ENCODE peak calls at places on chromosome 15, in ten cellular contexts. I is breast epithelium; B is astrocyte of the spinal cord; P is CD8-positive, alpha-beta T cell; O is upper lobe of right lung; T is mucosa of descending colon; S is right lobe of liver; R is fibroblast of pulmonary artery; W is A549; K is dorsolateral prefrontal cortex. D is an unnamed sample.

GRCh38 chr15:62035256-62035908 is 24.9 kb downstream of the VPS13C start:
- DNase-seq in P (no peak), B (peak), O (no peak), R (peak), T (no peak), I (no peak), S (no peak), K (no peak), W (no peak), D (peak)

GRCh38 chr15:71683401-71684274 is 126.7 kb upstream of the NR2E3 start:
- DNase-seq in P (no peak), R (peak), W (no peak), T (no peak), O (no peak), S (no peak), K (no peak), I (no peak), B (no peak), D (no peak)

GRCh38 chr15:72005483-72005882 is 112.5 kb downstream of the MYO9A start:
- DNase-seq in P (no peak), R (no peak), O (no peak), K (no peak), S (no peak), W (no peak), B (no peak), I (no peak), T (no peak), D (no peak)

GRCh38 chr15:74683758-74684157 is 12.1 kb downstream of the EDC3 start:
- DNase-seq in W (no peak), S (no peak), T (no peak), P (no peak), O (no peak), K (no peak), I (no peak), B (no peak), R (no peak), D (no peak)

GRCh38 chr15:66400351-66400774 is 13.7 kb downstream of the MAP2K1 start:
- DNase-seq in K (no peak), W (no peak), I (no peak), R (no peak), O (no peak), P (no peak), T (no peak), B (peak), S (no peak), D (no peak)

GRCh38 chr15:91942676-91943417 is 89.3 kb downstream of the SLCO3A1 start:
- DNase-seq in K (no peak), T (peak), W (peak), I (peak), R (peak), O (peak), S (peak), P (peak), B (peak), D (peak)

GRCh38 chr15:75354454-75354853 is 7.6 kb downstream of the NEIL1 start:
- DNase-seq in W (no peak), K (peak), R (no peak), P (no peak), T (no peak), O (no peak), B (no peak), I (no peak), S (no peak), D (no peak)

GRCh38 chr15:27222479-27222878 is 251.5 kb downstream of the GABRG3 start:
- DNase-seq in T (no peak), W (peak), R (no peak), I (no peak), B (peak), O (no peak), S (no peak), K (no peak), P (no peak), D (no peak)

GRCh38 chr15:74869726-74870407 is 3.3 kb downstream of the SCAMP2 start:
- DNase-seq in W (no peak), B (no peak), I (no peak), K (peak), O (peak), P (no peak), S (peak), R (peak), T (peak), D (no peak)

GRCh38 chr15:64843996-64844395 is 2.3 kb downstream of the PLEKHO2 start:
- DNase-seq in S (no peak), P (no peak), T (no peak), I (no peak), O (no peak), W (no peak), B (no peak), K (no peak), R (no peak), D (no peak)

GRCh38 chr15:48317221-48317620 is 14.0 kb upstream of the DUT start:
- DNase-seq in T (no peak), S (no peak), I (no peak), O (no peak), B (no peak), R (no peak), P (no peak), K (no peak), W (no peak), D (no peak)

GRCh38 chr15:40565333-40566238 is 744 bp upstream of the CCDC32 start:
- DNase-seq in S (no peak), P (no peak), I (no peak), B (no peak), K (no peak), W (no peak), O (no peak), T (no peak), R (no peak), D (no peak)

GRCh38 chr15:98025237-98025636 is 64.7 kb downstream of the ARRDC4 start:
- DNase-seq in K (no peak), O (no peak), S (no peak), I (no peak), R (peak), W (no peak), B (no peak), T (no peak), P (no peak), D (peak)

GRCh38 chr15:73724211-73724610 is 28.9 kb downstream of the INSYN1 start:
- DNase-seq in T (no peak), W (no peak), S (no peak), K (no peak), R (no peak), B (no peak), P (no peak), O (no peak), I (no peak), D (no peak)

GRCh38 chr15:80404719-80405553 is 754 bp downstream of the ARNT2 start:
- DNase-seq in W (peak), T (peak), B (peak), K (peak), P (no peak), S (no peak), R (no peak), I (no peak), O (peak), D (no peak)

GRCh38 chr15:22846073-22846472 is 7.6 kb downstream of the NIPA2 start:
- DNase-seq in I (no peak), O (no peak), W (no peak), K (no peak), S (no peak), R (no peak), T (no peak), P (no peak), B (no peak), D (no peak)

GRCh38 chr15:48845123-48845522 is 32.8 kb upstream of the EID1 start:
- DNase-seq in P (no peak), B (no peak), T (no peak), W (no peak), R (no peak), I (no peak), O (no peak), S (no peak), K (no peak), D (no peak)

GRCh38 chr15:63510548-63510940 is 6.2 kb downstream of the USP3 start:
- DNase-seq in R (no peak), B (no peak), S (no peak), W (no peak), O (no peak), I (no peak), P (no peak), K (no peak), T (no peak), D (no peak)

GRCh38 chr15:25620466-25620865 is 181.6 kb upstream of the UBE3A start:
- DNase-seq in T (no peak), K (no peak), O (no peak), P (no peak), S (no peak), I (no peak), B (no peak), R (no peak), W (no peak), D (no peak)

GRCh38 chr15:94100814-94101213 is 130.5 kb upstream of the MCTP2 start:
- DNase-seq in I (no peak), R (no peak), T (no peak), B (no peak), S (no peak), P (no peak), W (no peak), O (no peak), K (no peak), D (no peak)

GRCh38 chr15:64749999-64750657 is 25.3 kb downstream of the RBPMS2 start:
- DNase-seq in S (no peak), B (no peak), I (no peak), P (no peak), R (peak), O (no peak), W (peak), K (no peak), T (no peak), D (no peak)

GRCh38 chr15:28896944-28897343 is 11.2 kb downstream of the APBA2 start:
- DNase-seq in O (no peak), S (no peak), B (peak), P (no peak), K (no peak), T (no peak), R (peak), I (no peak), W (no peak), D (peak)

GRCh38 chr15:51030649-51031316 is 63.9 kb downstream of the TNFAIP8L3 start:
- DNase-seq in K (no peak), R (peak), B (peak), W (peak), O (no peak), S (no peak), T (no peak), P (no peak), I (no peak), D (no peak)

GRCh38 chr15:82047493-82048446 is 2.0 kb upstream of the MEX3B start:
- DNase-seq in B (peak), K (no peak), S (no peak), O (no peak), R (peak), I (no peak), T (no peak), P (no peak), W (peak), D (peak)

GRCh38 chr15:59138243-59138642 is 33.3 kb downstream of the CCNB2 start:
- DNase-seq in W (peak), R (peak), S (peak), I (no peak), T (peak), K (no peak), O (peak), B (peak), P (peak), D (no peak)

GRCh38 chr15:25474251-25474650 is 35.4 kb upstream of the UBE3A start:
- DNase-seq in W (no peak), K (no peak), S (no peak), T (no peak), P (no peak), O (no peak), I (no peak), R (no peak), B (no peak), D (no peak)

GRCh38 chr15:94026458-94026967 is 204.8 kb upstream of the MCTP2 start:
- DNase-seq in B (peak), T (no peak), P (no peak), R (peak), W (no peak), I (no peak), K (no peak), S (no peak), O (no peak), D (peak)

DNA sequence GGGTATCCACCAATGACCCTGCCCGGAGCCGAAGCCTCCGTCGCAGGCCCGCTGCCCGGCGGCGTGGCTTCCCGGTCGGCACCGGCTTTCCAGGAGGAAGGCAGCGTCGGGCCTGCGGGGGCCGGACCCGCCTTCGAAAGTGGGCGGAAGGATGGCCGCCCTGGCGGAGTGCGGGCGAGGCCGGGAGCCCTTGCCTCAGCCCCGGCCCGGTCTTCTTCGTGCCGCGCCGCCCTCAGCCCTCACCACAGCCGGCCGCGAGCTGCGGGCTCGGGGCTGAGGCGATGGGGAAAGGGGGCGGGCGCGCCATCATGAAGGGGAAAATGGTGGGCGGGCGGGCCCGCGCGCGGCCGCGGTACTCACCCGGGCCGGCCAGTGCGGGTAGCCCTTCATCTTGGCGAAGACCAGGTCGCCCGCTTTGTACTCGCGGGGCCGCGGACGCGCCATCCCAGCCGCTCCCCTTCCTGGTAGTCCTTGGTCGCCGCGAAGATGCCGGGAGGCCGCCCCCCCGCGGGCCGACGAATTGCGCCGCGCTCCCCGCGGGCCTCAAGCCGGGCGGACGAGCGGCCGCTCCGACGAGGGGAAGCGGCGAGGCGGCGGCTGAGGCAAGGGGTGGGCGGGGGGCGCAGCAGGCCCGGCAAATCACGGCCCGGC is 527 bp downstream of the HDGFL3 start:
- DNase-seq in O (peak), B (peak), T (peak), K (no peak), R (peak), P (no peak), S (peak), I (no peak), W (peak), D (no peak)
- H3K4me3 ChIP-seq in O (peak), B (peak), T (peak), K (peak), R (peak), P (peak), S (peak), I (peak), W (peak), D (peak)

GRCh38 chr15:33160054-33160453 is 34.5 kb downstream of the FMN1 start:
- DNase-seq in K (no peak), P (no peak), S (no peak), T (no peak), R (no peak), O (no peak), W (no peak), I (no peak), B (peak), D (no peak)
- TF ChIP-seq CTCF in K (peak), P (no peak), S (no peak), T (no peak), R (no peak), O (no peak), W (no peak), I (no peak), B (peak), D (peak)

DNA sequence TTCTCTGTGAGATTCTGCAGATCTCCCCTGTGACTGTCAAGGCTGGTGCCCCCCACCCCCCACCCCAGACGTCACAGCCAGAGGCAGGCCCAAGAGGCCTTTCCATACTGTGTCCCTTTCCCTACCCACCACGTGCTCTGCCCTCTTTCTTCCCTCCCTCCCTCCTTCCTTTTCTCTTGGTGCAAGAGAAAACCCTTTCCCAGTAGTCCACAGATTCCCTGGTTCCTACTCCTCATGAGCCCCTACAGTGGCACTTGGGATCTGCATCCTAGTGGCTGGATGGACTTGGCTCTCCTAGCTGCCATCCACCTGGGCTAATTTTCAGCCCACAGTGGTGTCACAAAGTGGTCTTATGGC is 35.1 kb downstream of the KLF13 start:
- DNase-seq in R (peak), T (peak), P (no peak), I (no peak), K (no peak), O (no peak), B (no peak), W (no peak), S (peak), D (no peak)
- H3K4me3 ChIP-seq in R (no peak), T (no peak), P (peak), I (no peak), K (no peak), O (no peak), B (no peak), W (no peak), S (no peak), D (no peak)

GRCh38 chr15:68429691-68430470 is 2.1 kb downstream of the ITGA11 start:
- DNase-seq in R (no peak), W (no peak), S (no peak), I (no peak), P (no peak), T (no peak), B (no peak), K (no peak), O (no peak), D (no peak)

GRCh38 chr15:68432665-68433064 is 702 bp upstream of the ITGA11 start:
- DNase-seq in S (no peak), K (no peak), P (no peak), R (no peak), I (no peak), O (no peak), T (no peak), W (no peak), B (no peak), D (no peak)

GRCh38 chr15:68431792-68432401 is at the start of gene ITGA11:
- DNase-seq in I (no peak), W (peak), S (no peak), T (peak), P (no peak), B (peak), K (no peak), O (peak), R (peak), D (no peak)

GRCh38 chr15:68430471-68431036 is 1.4 kb downstream of the ITGA11 start:
- DNase-seq in B (no peak), K (no peak), I (no peak), P (no peak), R (no peak), S (no peak), O (no peak), T (no peak), W (no peak), D (no peak)

DNA sequence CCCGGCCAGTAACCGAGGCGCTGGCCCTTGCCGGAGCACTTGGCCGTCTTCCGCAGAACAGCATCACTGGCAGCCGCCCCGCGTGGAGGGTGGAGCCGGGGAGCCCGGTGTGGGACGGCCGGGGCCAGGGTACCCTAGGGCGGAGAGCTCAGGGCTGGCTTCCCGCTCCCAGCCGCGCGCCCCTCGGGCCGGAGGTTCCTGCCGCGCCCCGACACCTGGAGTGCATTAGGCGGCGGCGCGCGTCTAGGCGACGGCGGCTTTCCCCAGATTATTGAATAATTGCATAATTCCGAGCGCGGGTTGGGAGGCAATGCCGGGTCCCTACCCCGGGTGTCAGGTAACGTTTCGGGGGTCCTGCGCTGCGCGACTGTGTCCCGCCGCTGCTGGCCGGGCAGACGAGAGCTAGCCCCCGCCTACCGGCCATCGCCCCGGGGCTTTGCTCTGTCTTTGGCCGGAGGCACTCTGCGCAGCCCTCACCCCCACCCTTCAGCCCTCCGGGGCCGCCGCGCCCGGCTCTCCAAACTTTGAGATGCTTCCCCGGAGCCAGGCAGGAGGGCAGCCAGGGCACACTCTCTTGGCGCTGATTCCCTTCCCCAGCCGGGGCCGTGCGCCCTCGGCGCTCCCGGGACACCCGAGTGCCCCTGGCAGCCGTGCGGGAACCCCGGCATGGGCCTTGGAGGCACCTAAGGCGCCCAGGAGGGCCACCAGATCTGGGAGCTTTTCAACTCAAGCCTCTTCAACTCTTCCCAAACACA is 749 bp downstream of the ITGA11 start:
- DNase-seq in K (no peak), I (no peak), T (peak), R (no peak), P (no peak), B (no peak), O (no peak), S (no peak), W (no peak), D (no peak)
- TF ChIP-seq CTCF in K (no peak), I (no peak), T (no peak), R (peak), P (no peak), B (no peak), O (no peak), S (no peak), W (no peak), D (no peak)

DNA sequence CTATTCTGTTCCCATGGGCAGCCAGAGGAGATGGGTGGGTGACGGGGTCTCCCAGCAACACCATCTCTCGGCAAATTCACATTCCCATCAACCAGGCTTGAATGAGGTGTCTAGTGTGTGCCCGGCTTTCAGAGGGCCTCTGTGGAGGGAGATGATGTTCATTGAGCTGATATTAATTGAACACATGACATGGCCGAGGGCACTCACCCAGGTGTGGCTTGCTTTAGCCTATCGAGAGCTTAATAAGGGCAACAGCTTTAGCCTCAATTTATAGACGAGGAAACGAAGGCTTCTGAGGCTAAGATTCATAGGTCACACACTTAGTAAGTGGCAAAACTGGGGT is 287.9 kb downstream of the UACA start:
- DNase-seq in K (no peak), R (no peak), I (no peak), S (no peak), B (no peak), O (no peak), W (no peak), P (no peak), T (no peak), D (no peak)
- H3K4me3 ChIP-seq in K (peak), R (no peak), I (no peak), S (no peak), B (no peak), O (peak), W (peak), P (peak), T (no peak), D (no peak)

GRCh38 chr15:60905587-60905986 is 323.5 kb downstream of the RORA start:
- DNase-seq in S (no peak), O (no peak), K (no peak), I (no peak), W (no peak), B (no peak), R (no peak), P (peak), T (no peak), D (no peak)
- TF ChIP-seq CTCF in S (peak), O (peak), K (no peak), I (no peak), W (no peak), B (no peak), R (no peak), P (no peak), T (no peak), D (no peak)

GRCh38 chr15:101597360-101597928 is 54.7 kb downstream of the TM2D3 start:
- DNase-seq in K (no peak), I (no peak), P (no peak), S (no peak), T (no peak), O (no peak), B (peak), R (peak), W (no peak), D (no peak)
- H3K4me3 ChIP-seq in K (no peak), I (no peak), P (no peak), S (no peak), T (no peak), O (no peak), B (no peak), R (no peak), W (no peak), D (no peak)

DNA sequence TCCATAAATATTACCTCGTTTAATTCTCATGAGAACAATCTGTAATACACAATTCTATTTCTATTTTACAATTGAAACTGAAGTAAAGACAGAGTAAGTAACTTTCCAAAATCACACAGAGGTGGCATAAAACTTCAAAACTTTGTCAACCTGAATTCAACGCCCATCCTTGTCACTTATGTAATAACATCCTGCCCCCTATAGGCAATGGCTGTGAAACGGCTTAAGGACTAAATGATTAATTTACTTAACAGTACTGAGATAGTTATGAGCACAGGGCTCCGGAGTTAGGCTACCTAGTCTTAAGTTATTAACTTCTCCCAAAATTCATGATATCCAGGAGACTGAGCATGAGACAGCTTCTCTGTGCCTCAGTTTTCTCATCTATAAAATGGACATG is 293.1 kb upstream of the CHRM5 start:
- DNase-seq in I (no peak), K (no peak), O (no peak), S (no peak), P (no peak), R (peak), W (peak), T (no peak), B (peak), D (peak)
- TF ChIP-seq CTCF in I (no peak), K (peak), O (peak), S (peak), P (no peak), R (peak), W (peak), T (no peak), B (peak), D (peak)